ENCODE peak calls at places on chromosomes 4 and X, in seven cellular contexts. B, W, H, J, S, K and X are unnamed samples.

GRCh38 chrX:70553516-70553915 is 108.9 kb downstream of the DLG3 start:
- ATAC-seq in H (no peak), B (no peak), W (no peak), J (peak; percentile 43), S (no peak), K (no peak), X (no peak)

GRCh38 chr4:117479673-117480072 is 394.3 kb upstream of the TRAM1L1 start:
- ATAC-seq in B (no peak), K (no peak), W (no peak), S (peak; percentile 43), H (no peak), J (peak; percentile 36), X (no peak)

GRCh38 chr4:118760493-118760892 is 75.3 kb downstream of the METTL14 start:
- ATAC-seq in B (no peak), H (no peak), K (peak; percentile 44), J (no peak), W (no peak), S (no peak), X (peak; percentile 91)

GRCh38 chr4:2834001-2834921 is 9.4 kb upstream of the ADD1 start:
- ATAC-seq in H (no peak), K (no peak), J (no peak), B (no peak), W (no peak), S (no peak), X (no peak)

GRCh38 chrX:19775830-19776498 is 111.4 kb downstream of the SH3KBP1 start:
- ATAC-seq in J (no peak), B (no peak), K (no peak), S (no peak), H (no peak), W (no peak), X (no peak)

GRCh38 chr4:177332119-177332518 is 22.4 kb downstream of the NEIL3 start:
- ATAC-seq in K (no peak), W (no peak), B (no peak), S (no peak), H (no peak), J (no peak), X (no peak)

GRCh38 chr4:81426770-81427604 is 44.7 kb downstream of the RASGEF1B start:
- ATAC-seq in K (no peak), H (no peak), J (no peak), W (no peak), S (no peak), B (no peak), X (no peak)

GRCh38 chr4:124873361-124874171 is 161.0 kb upstream of the ANKRD50 start:
- ATAC-seq in B (no peak), H (no peak), S (no peak), K (no peak), W (no peak), J (no peak), X (no peak)

GRCh38 chr4:165721815-165722214 is 151.2 kb upstream of the TLL1 start:
- ATAC-seq in K (no peak), H (no peak), J (no peak), B (no peak), W (no peak), S (no peak), X (no peak)

GRCh38 chrX:131987252-131987651 is 35.9 kb upstream of the STK26 start:
- ATAC-seq in H (no peak), K (peak; percentile 96), W (peak; percentile 93), S (peak; percentile 90), J (peak; percentile 92), B (no peak), X (peak; percentile 97)

GRCh38 chr4:102585329-102585728 is 84.2 kb downstream of the NFKB1 start:
- ATAC-seq in H (no peak), J (peak; percentile 34), K (no peak), S (peak; percentile 57), B (no peak), W (no peak), X (no peak)

GRCh38 chr4:83308672-83309071 is 24.1 kb upstream of the COQ2 start:
- ATAC-seq in B (no peak), J (no peak), H (no peak), K (no peak), W (no peak), S (no peak), X (no peak)

GRCh38 chr4:95105983-95106382 is 348.2 kb downstream of the BMPR1B start:
- ATAC-seq in S (no peak), W (no peak), J (no peak), H (peak; percentile 41), B (peak; percentile 35), K (no peak), X (no peak)